ENCODE peak calls at places on chromosome 16, in eight cellular contexts. One of them, this sample, is unnamed.

GRCh38 chr16:75219838-75220237 is 1.1 kb downstream of the CTRB1 start:
- DNase-seq in neural progenitor cell: no peak
- DNase-seq in cardiac muscle cell: no peak
- DNase-seq in OCI-LY7: peak
- DNase-seq in heart right ventricle: no peak
- DNase-seq in lower lobe of right lung: no peak
- DNase-seq in heart left ventricle: no peak
- DNase-seq in mammary epithelial cell: no peak
- DNase-seq in this sample: no peak

GRCh38 chr16:46911650-46912049 is 27.5 kb downstream of the GPT2 start:
- DNase-seq in heart left ventricle: no peak
- DNase-seq in cardiac muscle cell: no peak
- DNase-seq in OCI-LY7: no peak
- DNase-seq in heart right ventricle: no peak
- DNase-seq in neural progenitor cell: no peak
- DNase-seq in lower lobe of right lung: no peak
- DNase-seq in mammary epithelial cell: no peak
- DNase-seq in this sample: no peak

GRCh38 chr16:19245326-19245925 is 40.1 kb upstream of the CLEC19A start:
- DNase-seq in neural progenitor cell: no peak
- DNase-seq in heart left ventricle: no peak
- DNase-seq in mammary epithelial cell: no peak
- DNase-seq in heart right ventricle: no peak
- DNase-seq in cardiac muscle cell: no peak
- DNase-seq in OCI-LY7: no peak
- DNase-seq in lower lobe of right lung: no peak
- DNase-seq in this sample: no peak

GRCh38 chr16:64865037-64865696 is 256.7 kb downstream of the CDH11 start:
- DNase-seq in OCI-LY7: no peak
- DNase-seq in neural progenitor cell: no peak
- DNase-seq in cardiac muscle cell: peak
- DNase-seq in mammary epithelial cell: no peak
- DNase-seq in lower lobe of right lung: no peak
- DNase-seq in heart right ventricle: no peak
- DNase-seq in heart left ventricle: no peak
- DNase-seq in this sample: no peak

GRCh38 chr16:56513972-56514371 is 5.9 kb downstream of the BBS2 start:
- DNase-seq in lower lobe of right lung: no peak
- DNase-seq in heart right ventricle: no peak
- DNase-seq in neural progenitor cell: peak
- DNase-seq in heart left ventricle: no peak
- DNase-seq in OCI-LY7: peak
- DNase-seq in cardiac muscle cell: peak
- DNase-seq in mammary epithelial cell: peak
- DNase-seq in this sample: no peak

GRCh38 chr16:2777231-2777902 is at the start of gene ELOB:
- DNase-seq in heart right ventricle: peak
- DNase-seq in neural progenitor cell: peak
- DNase-seq in cardiac muscle cell: peak
- DNase-seq in heart left ventricle: peak
- DNase-seq in lower lobe of right lung: peak
- DNase-seq in OCI-LY7: peak
- DNase-seq in mammary epithelial cell: peak
- DNase-seq in this sample: peak

GRCh38 chr16:35102780-35103403 is 1643.5 kb downstream of the TP53TG3F start:
- DNase-seq in heart left ventricle: no peak
- DNase-seq in OCI-LY7: peak
- DNase-seq in cardiac muscle cell: no peak
- DNase-seq in lower lobe of right lung: no peak
- DNase-seq in heart right ventricle: no peak
- DNase-seq in neural progenitor cell: no peak
- DNase-seq in mammary epithelial cell: no peak
- DNase-seq in this sample: no peak

GRCh38 chr16:89785523-89786155 is 30.8 kb downstream of the FANCA start:
- DNase-seq in neural progenitor cell: no peak
- DNase-seq in lower lobe of right lung: no peak
- DNase-seq in OCI-LY7: no peak
- DNase-seq in heart left ventricle: no peak
- DNase-seq in mammary epithelial cell: no peak
- DNase-seq in cardiac muscle cell: no peak
- DNase-seq in heart right ventricle: no peak
- DNase-seq in this sample: no peak

GRCh38 chr16:4980691-4981090 is 22.6 kb downstream of the SEC14L5 start:
- DNase-seq in mammary epithelial cell: no peak
- DNase-seq in lower lobe of right lung: peak
- DNase-seq in heart left ventricle: no peak
- DNase-seq in OCI-LY7: no peak
- DNase-seq in cardiac muscle cell: no peak
- DNase-seq in neural progenitor cell: no peak
- DNase-seq in heart right ventricle: no peak
- DNase-seq in this sample: no peak

GRCh38 chr16:55559933-55560516 is 6.5 kb upstream of the CAPNS2 start:
- DNase-seq in heart left ventricle: no peak
- DNase-seq in OCI-LY7: no peak
- DNase-seq in cardiac muscle cell: no peak
- DNase-seq in mammary epithelial cell: no peak
- DNase-seq in heart right ventricle: no peak
- DNase-seq in neural progenitor cell: no peak
- DNase-seq in lower lobe of right lung: no peak
- DNase-seq in this sample: no peak

GRCh38 chr16:1610841-1611653 is 825 bp downstream of the IFT140 start:
- DNase-seq in lower lobe of right lung: no peak
- DNase-seq in heart right ventricle: no peak
- DNase-seq in heart left ventricle: no peak
- DNase-seq in OCI-LY7: peak
- DNase-seq in cardiac muscle cell: no peak
- DNase-seq in neural progenitor cell: no peak
- DNase-seq in mammary epithelial cell: no peak
- DNase-seq in this sample: peak

GRCh38 chr16:52265446-52265861 is 281.5 kb downstream of the TOX3 start:
- DNase-seq in lower lobe of right lung: no peak
- DNase-seq in cardiac muscle cell: no peak
- DNase-seq in mammary epithelial cell: no peak
- DNase-seq in heart left ventricle: no peak
- DNase-seq in heart right ventricle: no peak
- DNase-seq in OCI-LY7: no peak
- DNase-seq in neural progenitor cell: peak
- DNase-seq in this sample: no peak

GRCh38 chr16:88846088-88846487 is 10.7 kb downstream of the GALNS start:
- DNase-seq in mammary epithelial cell: no peak
- DNase-seq in heart right ventricle: no peak
- DNase-seq in lower lobe of right lung: peak
- DNase-seq in cardiac muscle cell: peak
- DNase-seq in neural progenitor cell: no peak
- DNase-seq in heart left ventricle: no peak
- DNase-seq in OCI-LY7: no peak
- DNase-seq in this sample: no peak

DNA sequence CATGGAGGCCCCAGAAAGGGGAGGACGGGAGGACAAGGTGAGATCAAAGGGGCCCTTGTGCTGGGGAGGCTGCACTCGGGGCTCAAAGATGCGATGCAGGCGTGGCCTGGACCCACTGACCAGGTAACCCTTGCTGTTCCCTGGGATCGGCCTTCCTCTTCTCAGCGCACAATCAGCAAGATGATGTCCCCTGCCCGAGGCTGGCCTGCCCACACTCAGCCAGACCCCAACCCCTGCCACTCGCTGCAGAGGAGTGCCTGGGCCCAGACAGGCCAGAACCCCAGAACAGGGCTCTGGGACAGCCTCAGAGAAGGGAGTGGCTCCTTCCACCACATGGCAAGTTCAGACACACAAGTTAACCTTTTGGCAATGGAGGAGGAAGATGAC is 14.8 kb downstream of the KIFC3 start:
- DNase-seq in mammary epithelial cell: no peak
- DNase-seq in heart left ventricle: peak
- DNase-seq in neural progenitor cell: no peak
- DNase-seq in lower lobe of right lung: no peak
- DNase-seq in OCI-LY7: no peak
- DNase-seq in heart right ventricle: no peak
- DNase-seq in cardiac muscle cell: no peak
- DNase-seq in this sample: no peak
- H3K4me3 ChIP-seq in mammary epithelial cell: no peak
- H3K4me3 ChIP-seq in heart left ventricle: no peak
- H3K4me3 ChIP-seq in neural progenitor cell: no peak
- H3K4me3 ChIP-seq in lower lobe of right lung: no peak
- H3K4me3 ChIP-seq in OCI-LY7: no peak
- H3K4me3 ChIP-seq in heart right ventricle: no peak
- H3K4me3 ChIP-seq in cardiac muscle cell: no peak
- H3K4me3 ChIP-seq in this sample: no peak

GRCh38 chr16:12149971-12150370 is 173.4 kb downstream of the SNX29 start:
- DNase-seq in lower lobe of right lung: no peak
- DNase-seq in neural progenitor cell: peak
- DNase-seq in OCI-LY7: no peak
- DNase-seq in cardiac muscle cell: no peak
- DNase-seq in heart right ventricle: no peak
- DNase-seq in mammary epithelial cell: no peak
- DNase-seq in heart left ventricle: no peak
- DNase-seq in this sample: no peak

GRCh38 chr16:12144355-12144754 is 167.8 kb downstream of the SNX29 start:
- DNase-seq in heart left ventricle: no peak
- DNase-seq in neural progenitor cell: no peak
- DNase-seq in mammary epithelial cell: no peak
- DNase-seq in OCI-LY7: no peak
- DNase-seq in heart right ventricle: no peak
- DNase-seq in cardiac muscle cell: no peak
- DNase-seq in lower lobe of right lung: no peak
- DNase-seq in this sample: no peak

GRCh38 chr16:12145918-12146317 is 169.4 kb downstream of the SNX29 start:
- DNase-seq in heart right ventricle: no peak
- DNase-seq in neural progenitor cell: no peak
- DNase-seq in lower lobe of right lung: no peak
- DNase-seq in mammary epithelial cell: no peak
- DNase-seq in OCI-LY7: peak
- DNase-seq in cardiac muscle cell: peak
- DNase-seq in heart left ventricle: no peak
- DNase-seq in this sample: no peak

GRCh38 chr16:12147681-12148479 is 171.3 kb downstream of the SNX29 start:
- DNase-seq in heart right ventricle: no peak
- DNase-seq in cardiac muscle cell: no peak
- DNase-seq in heart left ventricle: no peak
- DNase-seq in lower lobe of right lung: no peak
- DNase-seq in OCI-LY7: peak
- DNase-seq in mammary epithelial cell: no peak
- DNase-seq in neural progenitor cell: peak
- DNase-seq in this sample: no peak

DNA sequence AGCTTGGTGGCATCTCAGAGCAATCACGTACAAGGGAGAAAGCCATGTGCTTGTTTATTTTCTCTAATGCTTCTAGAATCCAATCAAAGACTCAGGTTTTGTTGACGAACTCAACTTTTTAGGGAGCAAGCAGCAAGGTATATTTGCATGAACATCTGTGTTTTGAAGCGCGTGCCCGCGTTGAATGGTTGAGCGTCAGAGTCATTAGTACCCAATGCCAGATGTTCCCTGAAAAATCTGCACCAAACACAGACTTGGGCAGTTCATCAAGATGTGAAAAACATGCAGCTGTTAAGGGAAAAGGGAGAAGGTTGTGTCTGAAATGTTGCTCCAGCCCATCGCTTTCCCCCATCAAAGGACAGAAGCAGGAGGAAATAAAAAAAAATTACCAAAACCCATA is 170.4 kb downstream of the SNX29 start:
- DNase-seq in mammary epithelial cell: no peak
- DNase-seq in cardiac muscle cell: no peak
- DNase-seq in OCI-LY7: peak
- DNase-seq in lower lobe of right lung: no peak
- DNase-seq in neural progenitor cell: no peak
- DNase-seq in heart right ventricle: no peak
- DNase-seq in heart left ventricle: no peak
- DNase-seq in this sample: no peak
- H3K27ac ChIP-seq in mammary epithelial cell: no peak
- H3K27ac ChIP-seq in cardiac muscle cell: no peak
- H3K27ac ChIP-seq in OCI-LY7: peak
- H3K27ac ChIP-seq in lower lobe of right lung: no peak
- H3K27ac ChIP-seq in neural progenitor cell: no peak
- H3K27ac ChIP-seq in heart right ventricle: no peak
- H3K27ac ChIP-seq in heart left ventricle: peak
- H3K27ac ChIP-seq in this sample: no peak

DNA sequence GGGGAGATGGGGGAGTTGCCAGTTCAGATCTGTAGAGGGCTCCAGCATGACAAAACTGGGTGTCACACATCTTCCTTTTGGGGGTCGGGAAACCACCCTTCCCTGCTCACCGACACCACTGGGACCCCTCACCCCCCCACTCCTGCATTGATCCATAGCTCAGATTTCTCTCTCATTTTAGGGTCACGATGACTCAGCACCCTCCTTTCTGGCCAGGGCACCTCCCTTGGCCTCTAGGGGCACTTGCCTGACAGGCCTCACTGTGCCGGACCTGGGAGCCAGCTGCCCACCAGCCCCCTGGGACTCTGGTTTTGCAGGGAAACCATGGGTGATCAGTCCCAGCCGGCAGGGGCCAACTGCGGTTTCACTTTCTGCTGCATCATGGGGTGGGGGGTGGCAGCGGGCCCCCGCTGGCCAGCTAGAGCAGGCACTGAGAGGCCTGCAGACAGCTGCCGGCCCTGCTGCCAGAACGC is 239.4 kb downstream of the MRTFB start:
- DNase-seq in mammary epithelial cell: no peak
- DNase-seq in OCI-LY7: peak
- DNase-seq in heart left ventricle: peak
- DNase-seq in cardiac muscle cell: peak
- DNase-seq in neural progenitor cell: peak
- DNase-seq in lower lobe of right lung: no peak
- DNase-seq in heart right ventricle: no peak
- DNase-seq in this sample: no peak
- TF ChIP-seq CTCF in mammary epithelial cell: peak
- TF ChIP-seq CTCF in OCI-LY7: peak
- TF ChIP-seq CTCF in heart left ventricle: no peak
- TF ChIP-seq CTCF in cardiac muscle cell: no peak
- TF ChIP-seq CTCF in neural progenitor cell: peak
- TF ChIP-seq CTCF in lower lobe of right lung: no peak
- TF ChIP-seq CTCF in heart right ventricle: no peak
- TF ChIP-seq CTCF in this sample: no peak

DNA sequence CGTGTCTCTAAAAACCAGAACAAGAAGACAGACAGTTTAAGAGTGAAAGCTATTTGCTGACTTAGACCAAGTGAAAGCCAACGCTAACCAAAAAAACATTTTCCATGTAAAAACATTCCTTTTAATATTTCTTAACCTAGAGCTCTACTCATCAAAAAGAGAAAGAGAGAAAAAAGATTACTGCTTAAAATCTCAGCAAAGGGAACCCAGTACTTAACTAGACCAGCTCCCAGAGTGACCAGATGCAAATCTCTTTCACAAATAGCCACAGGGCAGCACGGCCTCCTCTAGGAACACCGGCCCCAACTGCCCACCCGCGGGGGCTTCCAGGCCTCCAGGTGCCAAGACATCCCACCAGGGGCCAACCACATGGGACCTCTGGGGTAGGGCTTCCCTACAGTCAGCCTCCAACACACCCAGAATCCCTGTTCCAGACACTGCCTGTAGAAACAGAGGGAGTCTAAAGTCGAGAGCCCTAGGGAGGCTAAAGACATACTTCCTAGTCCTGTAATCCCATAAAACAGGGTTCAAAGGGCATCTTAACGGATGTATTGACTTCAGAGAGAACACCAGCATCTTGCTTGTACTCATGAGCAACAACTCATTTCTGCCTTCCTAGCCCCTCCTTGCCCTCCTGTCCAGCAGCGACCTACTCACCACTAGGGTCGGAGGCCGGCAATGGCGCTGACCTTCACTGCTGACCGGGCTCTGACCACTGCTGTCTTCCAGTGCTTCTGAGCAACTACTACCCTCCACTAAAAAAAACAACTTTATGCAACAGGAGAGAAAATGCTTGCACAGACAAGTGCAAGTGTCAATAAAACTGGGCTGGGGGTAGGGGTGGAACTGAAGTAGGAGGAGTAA is 21.3 kb downstream of the ZCCHC14 start:
- DNase-seq in heart right ventricle: no peak
- DNase-seq in OCI-LY7: no peak
- DNase-seq in lower lobe of right lung: no peak
- DNase-seq in heart left ventricle: no peak
- DNase-seq in neural progenitor cell: peak
- DNase-seq in cardiac muscle cell: no peak
- DNase-seq in mammary epithelial cell: no peak
- DNase-seq in this sample: no peak
- H3K4me3 ChIP-seq in heart right ventricle: no peak
- H3K4me3 ChIP-seq in OCI-LY7: no peak
- H3K4me3 ChIP-seq in lower lobe of right lung: no peak
- H3K4me3 ChIP-seq in heart left ventricle: no peak
- H3K4me3 ChIP-seq in neural progenitor cell: no peak
- H3K4me3 ChIP-seq in cardiac muscle cell: no peak
- H3K4me3 ChIP-seq in mammary epithelial cell: no peak
- H3K4me3 ChIP-seq in this sample: peak